ENCODE peak calls at places on chromosomes 2 and 18, in four cellular contexts. One of them, this sample, is unnamed.
A peak's percentile ranks its signal among the peaks of the same experiment; 100 is the strongest.

GRCh38 chr2:17555150-17555549 is 14.7 kb downstream of the VSNL1 start:
- DNase-seq in suprapubic skin: no peak
- DNase-seq in stomach: no peak
- DNase-seq in IMR-90: no peak
- DNase-seq in this sample: no peak

GRCh38 chr2:173583196-173583595 is 228.5 kb downstream of the CDCA7 start:
- DNase-seq in suprapubic skin: no peak
- DNase-seq in stomach: no peak
- DNase-seq in IMR-90: no peak
- DNase-seq in this sample: no peak

GRCh38 chr2:11753452-11753885 is 7.0 kb downstream of the LPIN1 start:
- DNase-seq in IMR-90: no peak
- DNase-seq in stomach: peak; percentile 81
- DNase-seq in suprapubic skin: no peak
- DNase-seq in this sample: peak; percentile 87

GRCh38 chr2:15117409-15118030 is 443.6 kb downstream of the NBAS start:
- DNase-seq in stomach: no peak
- DNase-seq in suprapubic skin: no peak
- DNase-seq in IMR-90: no peak
- DNase-seq in this sample: no peak

GRCh38 chr2:201357216-201357615 is at the start of gene FLACC1:
- DNase-seq in stomach: no peak
- DNase-seq in IMR-90: peak; percentile 82
- DNase-seq in suprapubic skin: no peak
- DNase-seq in this sample: no peak

GRCh38 chr2:188811522-188811921 is 162.7 kb upstream of the COL3A1 start:
- DNase-seq in IMR-90: peak; percentile 81
- DNase-seq in stomach: no peak
- DNase-seq in suprapubic skin: no peak
- DNase-seq in this sample: no peak

GRCh38 chr2:71930073-71930681 is 217.5 kb downstream of the CYP26B1 start:
- DNase-seq in stomach: no peak
- DNase-seq in suprapubic skin: no peak
- DNase-seq in IMR-90: no peak
- DNase-seq in this sample: peak; percentile 67

GRCh38 chr2:521853-522530 is 155.2 kb downstream of the TMEM18 start:
- DNase-seq in suprapubic skin: no peak
- DNase-seq in IMR-90: no peak
- DNase-seq in stomach: no peak
- DNase-seq in this sample: no peak

GRCh38 chr18:61852496-61852895 is 40.3 kb downstream of the RNF152 start:
- DNase-seq in stomach: no peak
- DNase-seq in suprapubic skin: no peak
- DNase-seq in IMR-90: no peak
- DNase-seq in this sample: no peak

GRCh38 chr2:196143641-196144236 is 27.6 kb downstream of the STK17B start:
- DNase-seq in IMR-90: peak; percentile 45
- DNase-seq in suprapubic skin: no peak
- DNase-seq in stomach: no peak
- DNase-seq in this sample: no peak

GRCh38 chr2:2528801-2529200 is 197.7 kb upstream of the MYT1L start:
- DNase-seq in stomach: no peak
- DNase-seq in suprapubic skin: no peak
- DNase-seq in IMR-90: no peak
- DNase-seq in this sample: no peak

DNA sequence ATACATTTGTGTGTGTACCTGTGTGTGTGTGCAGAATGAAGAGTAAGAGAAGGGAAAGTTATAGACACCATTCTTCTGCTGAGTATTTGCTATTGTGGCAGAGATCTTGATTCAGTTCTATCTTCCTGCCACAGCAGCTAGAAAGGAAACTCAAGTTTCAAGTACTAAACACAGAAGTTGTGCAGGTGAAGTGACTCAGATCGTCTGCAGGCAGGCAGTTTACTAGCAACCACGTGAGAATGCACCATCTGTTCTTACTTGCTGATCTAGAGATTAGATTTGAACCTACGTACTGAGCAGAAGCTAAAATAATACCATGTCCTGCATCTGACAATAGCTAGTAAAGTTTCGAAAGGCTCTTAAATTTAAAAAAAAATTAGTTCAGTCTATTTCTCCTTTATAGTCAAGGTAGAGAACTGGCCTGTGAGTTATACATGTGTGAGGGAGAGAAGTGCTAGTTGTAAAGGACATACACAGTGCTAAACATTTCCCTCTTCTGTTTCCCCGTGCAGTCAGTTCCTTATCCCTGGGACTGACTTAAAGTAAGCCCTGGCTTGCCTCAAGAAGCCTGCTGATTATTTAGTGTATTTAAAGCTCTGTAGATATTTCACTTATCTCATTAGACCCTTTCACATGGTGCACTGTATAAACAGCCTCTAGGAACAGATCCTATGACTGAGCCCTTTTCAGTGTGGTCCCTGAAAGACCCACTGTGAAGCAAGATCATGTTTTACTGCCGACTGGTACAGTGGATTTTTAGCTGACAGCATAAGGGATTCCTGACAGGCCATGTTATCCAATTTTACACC is 45.0 kb downstream of the SLC38A11 start:
- DNase-seq in stomach: peak; percentile 39
- DNase-seq in IMR-90: peak; percentile 77
- DNase-seq in suprapubic skin: no peak
- DNase-seq in this sample: no peak
- TF ChIP-seq POLR2A in stomach: no peak
- TF ChIP-seq POLR2A in IMR-90: no peak
- TF ChIP-seq POLR2A in suprapubic skin: no peak
- TF ChIP-seq POLR2A in this sample: no peak

GRCh38 chr2:85132834-85133637 is at the start of gene TCF7L1:
- DNase-seq in suprapubic skin: peak; percentile 90
- DNase-seq in IMR-90: peak; percentile 88
- DNase-seq in stomach: peak; percentile 55
- DNase-seq in this sample: peak; percentile 82
- TF ChIP-seq POLR2A in suprapubic skin: no peak
- TF ChIP-seq POLR2A in IMR-90: peak; percentile 12
- TF ChIP-seq POLR2A in stomach: no peak
- TF ChIP-seq POLR2A in this sample: no peak

DNA sequence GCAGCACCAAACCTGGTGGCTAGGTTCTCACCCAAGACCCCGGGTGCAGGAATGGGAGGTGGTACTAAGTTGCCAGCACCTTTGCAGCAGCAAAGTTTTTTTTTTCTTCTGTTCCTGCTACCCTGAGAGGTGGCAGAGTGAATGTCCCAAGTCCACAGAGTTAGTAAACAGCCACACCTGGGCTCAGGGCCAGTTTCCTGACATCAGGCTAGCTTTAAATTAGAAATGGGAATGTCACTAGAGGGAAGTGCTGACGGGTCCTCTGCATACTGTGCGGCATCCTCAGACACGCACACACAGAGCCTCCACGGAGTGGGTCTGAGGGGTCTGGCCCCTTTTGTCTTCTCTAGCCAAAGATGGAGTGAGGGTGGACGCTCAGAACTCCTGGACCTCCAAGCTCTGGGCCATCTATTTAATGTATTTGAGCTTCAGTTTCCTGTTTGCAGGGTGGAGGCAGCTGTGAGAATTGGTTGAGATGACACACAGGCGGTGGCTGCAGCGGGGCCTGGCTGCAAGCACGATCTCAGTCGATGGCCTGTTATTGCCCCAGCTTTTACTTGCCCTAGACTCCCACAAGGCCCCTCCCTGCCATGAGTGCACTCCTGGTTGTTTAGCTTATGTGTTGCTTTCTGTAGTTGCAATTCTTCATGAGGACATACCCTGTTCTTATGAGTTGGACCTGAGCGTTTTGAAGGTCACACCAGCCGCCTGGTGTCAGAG is 751.4 kb upstream of the HS6ST1 start:
- DNase-seq in IMR-90: no peak
- DNase-seq in stomach: peak; percentile 87
- DNase-seq in suprapubic skin: no peak
- DNase-seq in this sample: no peak
- TF ChIP-seq POLR2A in IMR-90: no peak
- TF ChIP-seq POLR2A in stomach: no peak
- TF ChIP-seq POLR2A in suprapubic skin: no peak
- TF ChIP-seq POLR2A in this sample: no peak

GRCh38 chr2:234495801-234496441 is 960 bp downstream of the ARL4C start:
- DNase-seq in IMR-90: peak; percentile 32
- DNase-seq in suprapubic skin: peak; percentile 73
- DNase-seq in stomach: peak; percentile 39
- DNase-seq in this sample: peak; percentile 88
- TF ChIP-seq POLR2A in IMR-90: peak; percentile 3
- TF ChIP-seq POLR2A in suprapubic skin: no peak
- TF ChIP-seq POLR2A in stomach: no peak
- TF ChIP-seq POLR2A in this sample: peak; percentile 8

This sample was measured in spleen.